ENCODE peak calls at places on chromosomes 7 and 10, in seven cellular contexts. G, Y, D, I, Z, O and E are unnamed samples.

GRCh38 chr10:93397020-93397419 is 85.1 kb downstream of the MYOF start:
- DNase-seq in Y (no peak), G (no peak), Z (no peak), O (no peak), D (no peak), I (no peak), E (no peak)

GRCh38 chr7:12162420-12163113 is 48.5 kb upstream of the TMEM106B start:
- DNase-seq in O (no peak), D (no peak), Z (no peak), Y (peak), I (no peak), G (no peak), E (no peak)

GRCh38 chr10:88949912-88950664 is 2.5 kb downstream of the ACTA2 start:
- DNase-seq in D (no peak), Y (peak), G (no peak), O (no peak), Z (no peak), I (no peak), E (no peak)

GRCh38 chr7:128008141-128008540 is 23.1 kb downstream of the LRRC4 start:
- DNase-seq in D (no peak), O (no peak), Z (no peak), G (no peak), I (no peak), Y (no peak), E (no peak)

GRCh38 chr10:109972372-109973001 is 35.3 kb upstream of the ADD3 start:
- DNase-seq in Z (no peak), O (no peak), G (no peak), I (no peak), Y (no peak), D (no peak), E (no peak)

GRCh38 chr10:109956454-109957091 is 33.3 kb upstream of the XPNPEP1 start:
- DNase-seq in Y (peak), G (no peak), O (peak), D (no peak), I (peak), Z (no peak), E (no peak)

GRCh38 chr10:124671486-124672075 is 72.6 kb downstream of the FAM53B start:
- DNase-seq in O (no peak), Y (no peak), D (no peak), I (peak), Z (no peak), G (peak), E (peak)

GRCh38 chr10:87658383-87658795 is 1.3 kb upstream of the PAPSS2 start:
- DNase-seq in D (peak), I (no peak), Z (no peak), G (no peak), O (peak), Y (no peak), E (no peak)

GRCh38 chr10:91210014-91210413 is 10.4 kb upstream of the PCGF5 start:
- DNase-seq in O (peak), G (no peak), D (peak), I (no peak), Y (no peak), Z (no peak), E (no peak)

GRCh38 chr7:150428671-150429451 is 21.6 kb upstream of the GIMAP8 start:
- DNase-seq in I (peak), Y (peak), Z (no peak), G (no peak), D (no peak), O (peak), E (no peak)

GRCh38 chr7:107934991-107935770 is 44.2 kb downstream of the DLD start:
- DNase-seq in Z (no peak), I (no peak), D (no peak), O (no peak), Y (peak), G (no peak), E (no peak)

GRCh38 chr7:17371656-17372524 is 73.4 kb downstream of the AHR start:
- DNase-seq in G (no peak), Z (no peak), O (no peak), Y (peak), D (no peak), I (no peak), E (no peak)

GRCh38 chr10:89001428-89002072 is 11.0 kb downstream of the FAS start:
- DNase-seq in Y (no peak), Z (no peak), I (peak), O (no peak), G (no peak), D (no peak), E (no peak)

GRCh38 chr10:69972951-69973350 is 79.7 kb upstream of the MACROH2A2 start:
- DNase-seq in Y (peak), G (no peak), O (no peak), Z (no peak), D (no peak), I (no peak), E (no peak)

GRCh38 chr7:129550673-129551360 is 48.5 kb downstream of the SMKR1 start:
- DNase-seq in Z (no peak), I (no peak), Y (peak), D (no peak), G (no peak), O (no peak), E (no peak)

GRCh38 chr10:97001183-97001991 is 169.3 kb downstream of the LCOR start:
- DNase-seq in O (no peak), D (no peak), Y (no peak), I (no peak), G (no peak), Z (no peak), E (no peak)

GRCh38 chr10:117242463-117242832 is 1.5 kb downstream of the SLC18A2 start:
- DNase-seq in D (no peak), O (no peak), Z (no peak), G (no peak), Y (no peak), I (no peak), E (no peak)

GRCh38 chr7:2520808-2521146 is 1.2 kb downstream of the LFNG start:
- DNase-seq in I (peak), O (no peak), D (no peak), Y (peak), Z (no peak), G (no peak), E (no peak)

GRCh38 chr10:100847440-100847839 is 65.3 kb upstream of the SLF2 start:
- DNase-seq in D (no peak), O (no peak), G (no peak), Y (peak), I (peak), Z (no peak), E (no peak)

GRCh38 chr7:279821-280220 is 10.1 kb upstream of the FOXL3 start:
- DNase-seq in O (no peak), Z (no peak), G (no peak), D (no peak), I (no peak), Y (no peak), E (no peak)

GRCh38 chr7:134942690-134943466 is 43.4 kb upstream of the AGBL3 start:
- DNase-seq in D (no peak), Z (no peak), Y (no peak), I (no peak), G (no peak), O (no peak), E (no peak)

GRCh38 chr10:35388682-35389081 is 52.4 kb downstream of the CCNY start:
- DNase-seq in Z (no peak), I (no peak), D (no peak), O (no peak), Y (no peak), G (no peak), E (no peak)

GRCh38 chr7:117132385-117133120 is 179.3 kb downstream of the ST7 start:
- DNase-seq in Y (peak), I (peak), Z (no peak), D (no peak), O (no peak), G (no peak), E (no peak)

GRCh38 chr10:112886463-112886862 is 63.6 kb upstream of the TCF7L2 start:
- DNase-seq in Z (no peak), D (no peak), O (no peak), G (no peak), Y (no peak), I (no peak), E (no peak)